ENCODE peak calls at places on chromosomes 12 and 14, in eight cellular contexts. F is HT1080; R is WTC11; S is NCI-H1092; D is activated T-cell treated with anti-CD3 and anti-CD28 coated beads for 48 hours; K is EH; B is CD8-positive, alpha-beta memory T cell; M is AG10803. A is an unnamed sample.

GRCh38 chr12:80041071-80041470 is 58.3 kb upstream of the OTOGL start:
- DNase-seq in F (no peak), R (no peak), S (no peak), D (no peak), K (no peak), B (no peak), M (no peak), A (no peak)

GRCh38 chr14:23951590-23952143 is 1.9 kb upstream of the DHRS4 start:
- DNase-seq in F (no peak), R (peak), S (peak), D (no peak), K (no peak), B (no peak), M (no peak), A (no peak)

GRCh38 chr12:3692616-3693365 is 60.1 kb downstream of the CRACR2A start:
- DNase-seq in F (no peak), R (no peak), S (no peak), D (no peak), K (no peak), B (no peak), M (no peak), A (no peak)

GRCh38 chr12:78671295-78671694 is 193.3 kb upstream of the SYT1 start:
- DNase-seq in F (peak), R (no peak), S (no peak), D (no peak), K (peak), B (no peak), M (peak), A (no peak)

GRCh38 chr12:44874981-44875416 is 1.1 kb downstream of the NELL2 start:
- DNase-seq in F (no peak), R (peak), S (no peak), D (peak), K (no peak), B (no peak), M (no peak), A (no peak)

GRCh38 chr14:53840444-53840843 is 116.2 kb downstream of the BMP4 start:
- DNase-seq in F (peak), R (no peak), S (no peak), D (no peak), K (no peak), B (no peak), M (no peak), A (no peak)

GRCh38 chr12:77979597-77980250 is 149.0 kb downstream of the NAV3 start:
- DNase-seq in F (no peak), R (no peak), S (no peak), D (no peak), K (peak), B (no peak), M (peak), A (no peak)

GRCh38 chr12:96108321-96108720 is 72.9 kb upstream of the LTA4H start:
- DNase-seq in F (peak), R (no peak), S (no peak), D (peak), K (no peak), B (no peak), M (no peak), A (no peak)

GRCh38 chr12:49750027-49750977 is 8.9 kb downstream of the TMBIM6 start:
- DNase-seq in F (peak), R (no peak), S (no peak), D (peak), K (peak), B (no peak), M (peak), A (no peak)

GRCh38 chr12:92010853-92011701 is 134.6 kb downstream of the BTG1 start:
- DNase-seq in F (no peak), R (no peak), S (no peak), D (no peak), K (no peak), B (no peak), M (no peak), A (no peak)

GRCh38 chr14:20841096-20841495 is 38.5 kb upstream of the RNASE1 start:
- DNase-seq in F (no peak), R (no peak), S (no peak), D (no peak), K (no peak), B (no peak), M (no peak), A (no peak)

GRCh38 chr12:57522887-57523705 is 472 bp downstream of the MBD6 start:
- DNase-seq in F (peak), R (peak), S (no peak), D (no peak), K (peak), B (peak), M (peak), A (no peak)

GRCh38 chr12:93167841-93168492 is 209.8 kb upstream of the NUDT4 start:
- DNase-seq in F (no peak), R (peak), S (no peak), D (no peak), K (peak), B (no peak), M (no peak), A (no peak)

GRCh38 chr14:49366416-49366815 is 219.8 kb downstream of the RPS29 start:
- DNase-seq in F (no peak), R (no peak), S (no peak), D (no peak), K (no peak), B (no peak), M (no peak), A (no peak)

GRCh38 chr14:77219591-77219990 is 38.0 kb downstream of the TMEM63C start:
- DNase-seq in F (no peak), R (no peak), S (peak), D (no peak), K (no peak), B (no peak), M (no peak), A (no peak)

GRCh38 chr12:90301734-90302133 is 593.1 kb upstream of the ATP2B1 start:
- DNase-seq in F (no peak), R (no peak), S (no peak), D (no peak), K (no peak), B (no peak), M (peak), A (no peak)

GRCh38 chr12:63935361-63935760 is 90.9 kb downstream of the SRGAP1 start:
- DNase-seq in F (no peak), R (no peak), S (no peak), D (no peak), K (no peak), B (no peak), M (no peak), A (no peak)

GRCh38 chr14:21672116-21672515 is 1.5 kb downstream of the OR4E1 start:
- DNase-seq in F (no peak), R (no peak), S (no peak), D (no peak), K (no peak), B (no peak), M (no peak), A (no peak)

GRCh38 chr14:98900236-98900635 is 371.8 kb downstream of the BCL11B start:
- DNase-seq in F (no peak), R (no peak), S (no peak), D (no peak), K (no peak), B (no peak), M (no peak), A (no peak)

GRCh38 chr14:94341654-94342333 is 18.7 kb upstream of the SERPINA6 start:
- DNase-seq in F (no peak), R (no peak), S (no peak), D (no peak), K (no peak), B (no peak), M (peak), A (no peak)

GRCh38 chr14:86787782-86788181 is 1205.2 kb downstream of the GALC start:
- DNase-seq in F (peak), R (no peak), S (no peak), D (no peak), K (peak), B (no peak), M (peak), A (no peak)

GRCh38 chr14:60722163-60722835 is 1.9 kb downstream of the SIX4 start:
- DNase-seq in F (peak), R (peak), S (peak), D (peak), K (peak), B (peak), M (peak), A (peak)

GRCh38 chr14:35341454-35342159 is 49.4 kb downstream of the PSMA6 start:
- DNase-seq in F (peak), R (peak), S (peak), D (peak), K (peak), B (peak), M (peak), A (peak)

GRCh38 chr12:63930971-63931370 is 86.5 kb downstream of the SRGAP1 start:
- DNase-seq in F (no peak), R (no peak), S (no peak), D (no peak), K (peak), B (no peak), M (peak), A (no peak)

GRCh38 chr14:36835145-36835544 is 173.5 kb downstream of the PAX9 start:
- DNase-seq in F (no peak), R (no peak), S (peak), D (no peak), K (no peak), B (no peak), M (no peak), A (peak)

GRCh38 chr12:122868471-122869177 is 27.3 kb downstream of the VPS37B start:
- DNase-seq in F (no peak), R (no peak), S (no peak), D (no peak), K (no peak), B (no peak), M (no peak), A (no peak)

GRCh38 chr14:23601424-23601823 is 22.8 kb upstream of the JPH4 start:
- DNase-seq in F (no peak), R (no peak), S (no peak), D (no peak), K (no peak), B (no peak), M (no peak), A (no peak)

GRCh38 chr12:93733358-93733757 is 56.2 kb downstream of the CRADD start:
- DNase-seq in F (peak), R (no peak), S (no peak), D (no peak), K (no peak), B (no peak), M (no peak), A (no peak)

GRCh38 chr14:76456200-76456599 is 80.3 kb downstream of the ESRRB start:
- DNase-seq in F (peak), R (peak), S (peak), D (peak), K (peak), B (no peak), M (peak), A (no peak)

GRCh38 chr12:66538970-66539369 is 139.9 kb downstream of the GRIP1 start:
- DNase-seq in F (peak), R (peak), S (no peak), D (no peak), K (no peak), B (no peak), M (no peak), A (no peak)

GRCh38 chr12:94112116-94112515 is 36.3 kb upstream of the PLXNC1 start:
- DNase-seq in F (no peak), R (no peak), S (no peak), D (no peak), K (no peak), B (no peak), M (no peak), A (no peak)

GRCh38 chr12:116336542-116337065 is 59.1 kb upstream of the MED13L start:
- DNase-seq in F (peak), R (no peak), S (no peak), D (no peak), K (no peak), B (no peak), M (peak), A (no peak)

GRCh38 chr12:3171195-3171591 is 94.0 kb downstream of the TSPAN9 start:
- DNase-seq in F (no peak), R (no peak), S (no peak), D (no peak), K (no peak), B (no peak), M (no peak), A (no peak)

GRCh38 chr12:47276253-47277070 is 196.7 kb upstream of the AMIGO2 start:
- DNase-seq in F (peak), R (no peak), S (no peak), D (no peak), K (peak), B (peak), M (peak), A (no peak)